ENCODE peak calls at places on chromosomes 16 and 17, in ten cellular contexts. K is testis, T is cardiac fibroblast, Y is HCT116, X is coronary artery, V is mesothelial cell of epicardium, H is AG09309, Z is pancreas, G is mucosa of descending colon, O is prostate gland. A is an unnamed sample.

GRCh38 chr17:58631523-58632323 is 60.1 kb downstream of the TEX14 start:
- DNase-seq in Y (peak), V (peak), O (peak), T (peak), X (peak), H (peak), Z (peak), G (peak), K (peak), A (peak)

GRCh38 chr17:83194761-83195329 is 115.4 kb downstream of the METRNL start:
- DNase-seq in X (no peak), V (no peak), T (peak), Z (no peak), G (peak), Y (no peak), H (peak), K (peak), O (no peak), A (no peak)

GRCh38 chr17:4161560-4162221 is 18.7 kb downstream of the CYB5D2 start:
- DNase-seq in X (no peak), H (no peak), K (no peak), G (no peak), O (no peak), Z (no peak), V (no peak), T (no peak), Y (no peak), A (no peak)

GRCh38 chr17:64148017-64148631 is 18.2 kb upstream of the ERN1 start:
- DNase-seq in O (no peak), X (no peak), K (no peak), G (no peak), Z (no peak), Y (no peak), V (no peak), T (peak), H (no peak), A (no peak)

GRCh38 chr17:40319651-40320550 is 10.9 kb downstream of the RARA start:
- DNase-seq in Y (no peak), H (no peak), T (no peak), O (no peak), G (peak), Z (peak), K (peak), X (peak), V (no peak), A (no peak)

GRCh38 chr16:66428682-66429251 is 1.7 kb downstream of the BEAN1 start:
- DNase-seq in Y (no peak), X (no peak), Z (no peak), V (no peak), K (no peak), T (no peak), G (no peak), O (no peak), H (no peak), A (no peak)

GRCh38 chr17:38673714-38674012 is 1.1 kb downstream of the EPOP start:
- DNase-seq in T (no peak), V (no peak), O (no peak), G (no peak), Z (no peak), K (no peak), X (no peak), Y (no peak), H (no peak), A (no peak)

GRCh38 chr17:75288784-75289121 is 480 bp downstream of the SLC25A19 start:
- DNase-seq in Z (no peak), H (no peak), O (no peak), G (no peak), V (no peak), T (no peak), X (no peak), Y (no peak), K (no peak), A (no peak)

GRCh38 chr16:67011274-67011673 is 17.7 kb upstream of the CBFB start:
- DNase-seq in G (no peak), Z (no peak), V (no peak), Y (no peak), K (no peak), O (no peak), H (no peak), T (no peak), X (no peak), A (no peak)

GRCh38 chr17:40551874-40552768 is 13.2 kb downstream of the CCR7 start:
- DNase-seq in G (peak), V (peak), Y (no peak), O (no peak), X (peak), H (peak), K (peak), T (peak), Z (peak), A (peak)

GRCh38 chr16:15811778-15812750 is 44.8 kb downstream of the MYH11 start:
- DNase-seq in T (peak), X (peak), H (peak), G (no peak), Y (no peak), V (no peak), Z (peak), K (peak), O (peak), A (no peak)

GRCh38 chr16:72429566-72430160 is 257.7 kb upstream of the PMFBP1 start:
- DNase-seq in O (no peak), Y (no peak), Z (no peak), H (no peak), G (no peak), V (no peak), T (no peak), K (no peak), X (no peak), A (no peak)

GRCh38 chr17:491086-492014 is 138.7 kb upstream of the RPH3AL start:
- DNase-seq in X (no peak), Z (peak), G (peak), V (peak), K (peak), H (no peak), T (peak), Y (no peak), O (peak), A (peak)

GRCh38 chr17:6374271-6374691 is 60.6 kb downstream of the AIPL1 start:
- DNase-seq in T (no peak), K (no peak), G (no peak), X (no peak), Z (no peak), V (no peak), H (no peak), Y (peak), O (no peak), A (peak)

GRCh38 chr17:74770498-74771318 is 5.4 kb downstream of the NAT9 start:
- DNase-seq in T (peak), G (peak), O (peak), X (peak), K (peak), Y (peak), Z (peak), V (peak), H (no peak), A (peak)

GRCh38 chr17:47742319-47743181 is 9.5 kb downstream of the TBX21 start:
- DNase-seq in O (no peak), Y (no peak), X (no peak), T (no peak), V (peak), Z (no peak), G (no peak), K (no peak), H (no peak), A (peak)

GRCh38 chr17:83083368-83084201 is 4.2 kb downstream of the METRNL start:
- DNase-seq in T (peak), Z (no peak), V (peak), H (peak), G (no peak), K (no peak), O (no peak), Y (no peak), X (no peak), A (no peak)

GRCh38 chr16:65500007-65500406 is 378.1 kb upstream of the CDH11 start:
- DNase-seq in V (no peak), G (no peak), Y (no peak), T (no peak), Z (no peak), K (no peak), H (no peak), X (no peak), O (no peak), A (no peak)

GRCh38 chr17:70677783-70678647 is 508.7 kb downstream of the KCNJ2 start:
- DNase-seq in Y (no peak), T (no peak), K (no peak), G (no peak), X (no peak), O (no peak), Z (no peak), H (no peak), V (no peak), A (no peak)

GRCh38 chr16:64092284-64092683 is 1029.6 kb downstream of the CDH11 start:
- DNase-seq in Z (no peak), Y (no peak), T (peak), X (no peak), O (no peak), H (peak), V (no peak), G (no peak), K (no peak), A (no peak)

GRCh38 chr16:66352304-66352703 is 14.2 kb upstream of the CDH5 start:
- DNase-seq in V (no peak), K (no peak), G (no peak), Z (no peak), O (no peak), H (no peak), T (no peak), X (no peak), Y (no peak), A (no peak)

GRCh38 chr17:74457146-74457819 is 9.2 kb upstream of the CD300A start:
- DNase-seq in X (peak), T (peak), O (peak), H (no peak), V (peak), K (peak), Z (peak), Y (peak), G (peak), A (no peak)

GRCh38 chr16:58615280-58615679 is 14.3 kb downstream of the CNOT1 start:
- DNase-seq in Z (no peak), H (no peak), K (no peak), O (no peak), T (peak), Y (no peak), V (no peak), X (no peak), G (no peak), A (no peak)

GRCh38 chr17:7315570-7316243 is 547 bp upstream of the GPS2 start:
- DNase-seq in Y (no peak), O (no peak), X (peak), H (no peak), T (no peak), K (peak), V (no peak), Z (no peak), G (peak), A (no peak)

GRCh38 chr16:24838554-24839266 is 7.1 kb upstream of the SLC5A11 start:
- DNase-seq in O (no peak), Z (no peak), Y (no peak), K (peak), H (peak), G (no peak), X (no peak), V (no peak), T (peak), A (no peak)

GRCh38 chr16:76696876-76697275 is 419.7 kb downstream of the CNTNAP4 start:
- DNase-seq in V (no peak), H (no peak), Y (no peak), K (peak), Z (no peak), O (no peak), X (no peak), T (no peak), G (no peak), A (no peak)

GRCh38 chr17:22272363-22273146 is 580.2 kb downstream of the KCNJ18 start:
- DNase-seq in K (no peak), T (no peak), O (no peak), H (no peak), X (peak), Y (no peak), G (no peak), Z (no peak), V (no peak), A (no peak)

GRCh38 chr17:28381141-28381825 is 9.8 kb downstream of the SARM1 start:
- DNase-seq in X (no peak), G (no peak), Z (no peak), K (no peak), O (no peak), H (no peak), T (no peak), V (no peak), Y (no peak), A (no peak)

GRCh38 chr16:76278976-76279375 is 1.8 kb downstream of the CNTNAP4 start:
- DNase-seq in H (no peak), Y (no peak), T (peak), X (no peak), K (no peak), G (no peak), V (no peak), O (no peak), Z (no peak), A (no peak)

GRCh38 chr16:67884684-67885083 is at the start of gene NRN1L:
- DNase-seq in K (peak), V (peak), X (peak), Y (no peak), T (peak), H (no peak), O (peak), G (peak), Z (peak), A (peak)

GRCh38 chr16:47779201-47780016 is 318.3 kb downstream of the PHKB start:
- DNase-seq in K (peak), Y (no peak), V (no peak), O (no peak), Z (no peak), X (no peak), G (no peak), H (no peak), T (peak), A (no peak)

GRCh38 chr17:40956401-40957254 is 10.1 kb downstream of the KRT39 start:
- DNase-seq in T (peak), Z (no peak), K (no peak), H (peak), X (no peak), O (no peak), V (no peak), G (no peak), Y (peak), A (no peak)

GRCh38 chr16:54443839-54444238 is 157.3 kb upstream of the IRX3 start:
- DNase-seq in Y (no peak), G (no peak), O (no peak), X (no peak), H (no peak), Z (no peak), V (no peak), K (no peak), T (no peak), A (no peak)

GRCh38 chr16:4245400-4245799 is 3.5 kb upstream of the SRL start:
- DNase-seq in Y (no peak), O (no peak), X (no peak), K (no peak), T (peak), Z (no peak), G (no peak), V (no peak), H (no peak), A (no peak)

GRCh38 chr16:62068747-62069146 is 32.5 kb upstream of the CDH8 start:
- DNase-seq in Y (no peak), K (peak), V (no peak), Z (no peak), G (no peak), O (no peak), T (peak), X (no peak), H (no peak), A (no peak)
- TF ChIP-seq CTCF in Y (peak), K (peak), V (no peak), Z (no peak), G (no peak), O (no peak), T (peak), X (no peak), H (no peak), A (peak)

GRCh38 chr17:19363114-19363438 is 553 bp upstream of the B9D1 start:
- DNase-seq in O (no peak), T (no peak), Z (no peak), K (no peak), V (no peak), X (no peak), H (no peak), G (no peak), Y (no peak), A (no peak)
- TF ChIP-seq CTCF in O (no peak), T (no peak), Z (no peak), K (no peak), V (peak), X (no peak), H (no peak), G (no peak), Y (no peak), A (no peak)

GRCh38 chr17:80260791-80261158 is at the start of gene RNF213:
- DNase-seq in H (no peak), T (peak), X (no peak), K (no peak), Z (peak), O (peak), Y (no peak), G (peak), V (peak), A (no peak)

GRCh38 chr17:80261159-80261894 is 675 bp downstream of the RNF213 start:
- DNase-seq in K (peak), Z (peak), Y (no peak), V (peak), G (peak), X (no peak), H (no peak), O (peak), T (peak), A (no peak)

GRCh38 chr17:80261895-80262279 is 1.2 kb downstream of the RNF213 start:
- DNase-seq in T (no peak), G (no peak), O (no peak), Y (no peak), X (no peak), H (no peak), V (no peak), K (no peak), Z (no peak), A (no peak)

GRCh38 chr17:80257716-80258213 is 2.9 kb upstream of the RNF213 start:
- DNase-seq in H (no peak), V (no peak), K (no peak), X (no peak), G (peak), O (no peak), Y (no peak), Z (no peak), T (no peak), A (no peak)

GRCh38 chr17:80259642-80260535 is 763 bp upstream of the RNF213 start:
- DNase-seq in G (peak), V (peak), Z (peak), K (peak), Y (no peak), X (peak), O (peak), T (peak), H (no peak), A (no peak)
- TF ChIP-seq CTCF in G (no peak), V (no peak), Z (no peak), K (no peak), Y (no peak), X (no peak), O (peak), T (no peak), H (no peak), A (no peak)

DNA sequence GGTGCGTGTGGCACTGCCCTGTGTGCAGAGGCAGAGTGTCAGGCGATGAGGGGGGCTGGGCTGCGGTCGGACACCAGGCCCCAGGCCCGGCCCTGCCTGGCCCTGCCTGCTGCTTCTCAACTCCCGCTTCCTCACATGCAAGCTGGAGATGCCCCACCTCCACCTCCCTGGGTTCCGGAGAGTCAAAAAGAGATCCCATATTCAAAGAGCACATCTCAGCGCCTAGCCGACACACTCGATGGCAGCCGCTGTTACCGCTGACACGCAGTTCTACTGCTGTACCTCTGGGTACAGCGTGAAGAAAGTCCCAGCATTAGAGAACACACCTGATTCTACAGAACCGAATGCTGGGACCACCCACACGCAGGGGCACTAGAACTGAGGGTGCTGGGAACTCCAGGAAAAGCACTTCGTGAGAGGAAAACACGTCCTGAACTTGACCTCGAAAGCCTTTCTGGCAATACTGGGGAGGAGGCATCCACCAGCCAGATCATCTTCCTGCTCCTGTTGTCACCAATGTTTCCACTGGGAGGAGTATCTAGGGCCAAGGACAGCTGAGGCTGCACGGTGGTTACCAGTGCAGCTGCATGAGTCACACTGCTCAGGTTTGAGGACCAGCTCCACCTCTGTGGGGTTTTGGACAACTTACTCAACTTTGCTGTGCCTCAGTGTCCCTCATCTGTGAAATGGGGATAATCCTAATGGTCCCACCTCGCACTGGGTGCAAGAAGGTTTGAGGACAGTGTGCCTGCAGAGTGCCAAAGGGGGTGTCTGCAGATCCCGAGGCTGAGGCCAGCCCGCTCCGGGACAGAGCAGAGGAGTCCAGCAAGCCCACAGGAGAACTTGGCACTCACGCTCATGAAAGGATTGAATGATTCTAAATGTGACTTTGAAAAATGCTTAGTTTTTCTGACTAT is 100.4 kb upstream of the DNAH17 start:
- DNase-seq in K (no peak), H (no peak), X (no peak), T (peak), Y (no peak), G (no peak), O (no peak), Z (no peak), V (no peak), A (no peak)
- TF ChIP-seq CTCF in K (no peak), H (peak), X (no peak), T (no peak), Y (no peak), G (no peak), O (no peak), Z (no peak), V (no peak), A (no peak)

DNA sequence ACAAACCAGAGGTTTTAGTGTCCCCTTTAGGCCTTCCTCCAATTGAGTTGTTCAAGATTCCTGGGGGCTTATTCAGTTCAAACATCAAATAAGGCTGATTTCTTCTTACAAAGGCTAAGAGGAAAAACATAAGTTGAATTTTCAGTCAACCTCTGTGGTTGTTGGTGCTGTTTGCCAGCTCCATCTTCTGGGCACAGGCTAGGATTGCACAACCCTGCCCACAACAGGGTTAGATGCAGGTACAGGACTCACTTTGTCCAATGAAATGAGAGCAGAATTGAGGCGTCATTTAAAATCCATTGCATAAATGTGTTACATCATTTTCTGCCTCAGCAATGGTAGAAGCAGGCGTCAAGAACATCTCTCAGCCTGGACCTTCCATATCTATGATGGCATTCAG is 173.3 kb downstream of the PMP22 start:
- DNase-seq in O (no peak), G (no peak), Z (no peak), K (peak), X (no peak), V (no peak), Y (peak), H (no peak), T (no peak), A (no peak)
- TF ChIP-seq CTCF in O (no peak), G (no peak), Z (no peak), K (no peak), X (no peak), V (no peak), Y (peak), H (peak), T (no peak), A (peak)

A was measured in type B pancreatic cell.